ENCODE peak calls at places on chromosome 15, in five cellular contexts. V, O, G, L and F are unnamed samples. For H3K79me2, the result is how much of the 10 kb centered on the place peaks cover.

GRCh38 chr15:60720084-60720483 is 241.1 kb upstream of the ICE2 start:
- DNase-seq in G (no peak), L (no peak), O (no peak), V (no peak), F (no peak)

GRCh38 chr15:82919231-82919886 is 33.2 kb downstream of the HOMER2 start:
- DNase-seq in O (no peak), V (no peak), G (peak), L (no peak), F (no peak)

GRCh38 chr15:59243622-59244021 is 37.0 kb downstream of the LDHAL6B start:
- DNase-seq in L (no peak), G (no peak), O (no peak), V (no peak), F (no peak)

GRCh38 chr15:73912030-73912596 is 14.1 kb upstream of the LOXL1 start:
- DNase-seq in O (no peak), L (no peak), V (no peak), G (no peak), F (no peak)

GRCh38 chr15:47817825-47818681 is 100.7 kb downstream of the SEMA6D start:
- DNase-seq in O (no peak), L (peak), V (peak), G (no peak), F (no peak)

GRCh38 chr15:85615930-85616329 is 178.8 kb downstream of the KLHL25 start:
- DNase-seq in O (peak), G (no peak), V (peak), L (peak), F (peak)

GRCh38 chr15:73560501-73561117 is 72.6 kb downstream of the NPTN start:
- DNase-seq in G (peak), V (peak), O (peak), L (peak), F (peak)

GRCh38 chr15:51133140-51133630 is 38.5 kb upstream of the TNFAIP8L3 start:
- DNase-seq in O (no peak), G (no peak), L (no peak), V (no peak), F (no peak)

GRCh38 chr15:93035953-93036810 is 52.8 kb downstream of the RGMA start:
- DNase-seq in O (peak), L (peak), G (no peak), V (peak), F (peak)

GRCh38 chr15:74725241-74725774 is at the start of gene CYP1A1:
- DNase-seq in V (peak), G (peak), L (peak), O (peak), F (no peak)

GRCh38 chr15:79094611-79095021 is 4.0 kb upstream of the RASGRF1 start:
- DNase-seq in O (no peak), G (no peak), V (no peak), L (peak), F (no peak)

GRCh38 chr15:59296181-59296617 is 76.5 kb downstream of the MYO1E start:
- DNase-seq in O (peak), V (no peak), G (peak), L (no peak), F (no peak)

GRCh38 chr15:86183765-86184491 is 104.3 kb downstream of the AGBL1 start:
- DNase-seq in L (no peak), O (no peak), G (no peak), V (peak), F (no peak)

GRCh38 chr15:39919740-39920509 is at the start of gene GPR176:
- DNase-seq in O (peak), V (peak), G (peak), L (peak), F (no peak)

GRCh38 chr15:44097552-44097951 is 97.5 kb downstream of the FRMD5 start:
- DNase-seq in L (no peak), O (no peak), V (no peak), G (no peak), F (no peak)

GRCh38 chr15:72907733-72908132 is 124.2 kb upstream of the ADPGK start:
- DNase-seq in G (no peak), L (no peak), V (no peak), O (no peak), F (no peak)

GRCh38 chr15:63447277-63447676 is 57.1 kb upstream of the USP3 start:
- DNase-seq in G (no peak), L (no peak), V (no peak), O (no peak), F (no peak)

GRCh38 chr15:28952666-28953491 is 67.1 kb downstream of the APBA2 start:
- DNase-seq in O (no peak), L (no peak), G (no peak), V (no peak), F (no peak)

GRCh38 chr15:92158426-92158825 is 235.3 kb upstream of the ST8SIA2 start:
- DNase-seq in V (no peak), O (no peak), G (peak), L (peak), F (no peak)

GRCh38 chr15:59819047-59819446 is 129.9 kb upstream of the BNIP2 start:
- DNase-seq in O (no peak), V (no peak), G (no peak), L (no peak), F (no peak)

GRCh38 chr15:91784973-91785709 is 68.4 kb upstream of the SLCO3A1 start:
- DNase-seq in G (no peak), V (no peak), O (no peak), L (no peak), F (no peak)

GRCh38 chr15:23497710-23498111 is 50.7 kb upstream of the GOLGA6L2 start:
- DNase-seq in L (peak), O (peak), G (peak), V (peak), F (peak)

GRCh38 chr15:83300826-83301225 is 16.4 kb upstream of the BNC1 start:
- DNase-seq in O (peak), V (no peak), L (no peak), G (no peak), F (no peak)

GRCh38 chr15:26632500-26632899 is 140.4 kb downstream of the GABRB3 start:
- DNase-seq in G (no peak), V (no peak), O (no peak), L (no peak), F (no peak)

GRCh38 chr15:26758079-26758478 is 14.8 kb downstream of the GABRB3 start:
- DNase-seq in V (no peak), O (no peak), G (no peak), L (no peak), F (no peak)

GRCh38 chr15:22811640-22812039 is 25.2 kb downstream of the NIPA1 start:
- DNase-seq in V (peak), G (no peak), O (peak), L (peak), F (peak)

GRCh38 chr15:90862964-90863721 is 5.2 kb upstream of the FURIN start:
- DNase-seq in L (no peak), V (no peak), O (peak), G (no peak), F (no peak)

GRCh38 chr15:51736646-51737537 is 563 bp downstream of the LYSMD2 start:
- DNase-seq in V (peak), O (peak), L (peak), G (peak), F (peak)

GRCh38 chr15:36645106-36645505 is 65.7 kb downstream of the CDIN1 start:
- DNase-seq in L (no peak), G (no peak), V (no peak), O (peak), F (no peak)

GRCh38 chr15:41969851-41970431 is 2.4 kb downstream of the EHD4 start:
- DNase-seq in O (no peak), G (no peak), V (no peak), L (no peak), F (no peak)

GRCh38 chr15:92921215-92922131 is 21.3 kb downstream of the CHD2 start:
- DNase-seq in L (no peak), G (peak), V (no peak), O (peak), F (no peak)

GRCh38 chr15:58235961-58236360 is 97.8 kb downstream of the AQP9 start:
- DNase-seq in O (peak), G (no peak), L (no peak), V (no peak), F (no peak)

GRCh38 chr15:90232941-90233700 is 620 bp downstream of the CIB1 start:
- DNase-seq in L (peak), O (peak), V (peak), G (peak), F (peak)

GRCh38 chr15:62765916-62766315 is 276.6 kb upstream of the TPM1 start:
- DNase-seq in O (no peak), L (no peak), V (no peak), G (no peak), F (no peak)

GRCh38 chr15:60469893-60470641 is 8.9 kb downstream of the ICE2 start:
- DNase-seq in L (no peak), G (no peak), O (peak), V (no peak), F (no peak)

GRCh38 chr15:67114046-67114445 is 48.6 kb downstream of the SMAD3 start:
- DNase-seq in V (no peak), O (no peak), G (no peak), L (no peak), F (no peak)

GRCh38 chr15:67115567-67115966 is 50.2 kb downstream of the SMAD3 start:
- DNase-seq in G (no peak), L (no peak), O (no peak), V (no peak), F (no peak)

GRCh38 chr15:67116742-67117141 is 51.3 kb downstream of the SMAD3 start:
- DNase-seq in G (no peak), L (no peak), V (no peak), O (no peak), F (no peak)

GRCh38 chr15:67117356-67117755 is 52.0 kb downstream of the SMAD3 start:
- DNase-seq in L (no peak), O (peak), V (no peak), G (no peak), F (no peak)

DNA sequence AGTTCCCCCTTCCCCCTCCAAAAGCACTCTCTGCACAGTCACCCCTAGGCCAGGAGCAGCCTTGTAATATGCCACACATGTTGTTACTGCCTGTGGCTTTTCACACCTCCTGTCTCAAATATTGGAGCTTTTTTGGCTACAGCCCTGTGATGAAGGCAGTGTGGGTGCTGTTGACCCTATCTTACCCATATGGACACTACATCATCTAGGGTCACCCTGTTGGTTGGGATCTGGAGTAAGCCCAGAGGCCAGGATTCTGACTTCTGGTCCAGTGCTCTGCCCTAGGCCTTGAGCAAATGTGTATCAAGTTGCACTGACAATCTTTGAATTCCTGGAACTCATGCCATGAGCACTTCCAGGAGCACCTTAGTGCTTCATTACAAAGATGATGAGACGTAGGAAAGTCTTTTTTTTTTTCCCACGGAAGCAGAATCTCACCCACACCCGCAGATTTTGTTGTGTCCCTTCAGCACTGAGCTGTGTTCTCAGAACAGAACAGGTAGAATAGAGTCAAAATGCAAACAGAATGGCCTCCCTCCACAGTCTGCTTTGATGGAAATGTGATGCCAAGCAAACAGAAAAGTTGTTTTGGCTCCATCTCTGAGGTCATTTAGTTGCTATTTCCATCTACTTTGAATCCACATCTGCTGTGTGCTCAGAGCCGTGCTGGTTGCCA is 49.6 kb downstream of the SMAD3 start:
- DNase-seq in G (no peak), V (no peak), L (no peak), O (peak), F (no peak)
- H3K79me2 ChIP-seq in G (half or more), V (under half), L (under half), O (half or more), F (under half)

DNA sequence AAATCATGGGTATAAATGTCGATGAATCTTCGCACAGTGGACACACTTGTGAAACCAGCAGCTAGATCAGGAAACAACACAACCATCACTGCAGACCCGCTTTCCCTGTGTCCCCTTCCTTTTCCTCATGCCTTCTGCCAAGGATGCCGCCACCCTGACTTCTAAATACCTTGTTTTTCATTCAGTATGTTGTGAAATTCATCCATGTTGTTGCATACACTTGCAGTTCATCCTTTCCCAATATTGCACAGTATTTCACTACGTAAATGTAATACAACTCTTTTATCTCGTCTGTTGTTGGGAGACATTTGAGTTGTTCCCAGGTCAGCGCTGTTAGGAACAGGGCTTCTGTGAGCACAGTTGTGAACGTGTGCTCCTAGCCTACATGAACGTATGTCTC is 24.2 kb downstream of the TLNRD1 start:
- DNase-seq in V (no peak), L (no peak), G (no peak), O (no peak), F (no peak)
- H3K79me2 ChIP-seq in V (under half), L (under half), G (under half), O (under half), F (under half)

DNA sequence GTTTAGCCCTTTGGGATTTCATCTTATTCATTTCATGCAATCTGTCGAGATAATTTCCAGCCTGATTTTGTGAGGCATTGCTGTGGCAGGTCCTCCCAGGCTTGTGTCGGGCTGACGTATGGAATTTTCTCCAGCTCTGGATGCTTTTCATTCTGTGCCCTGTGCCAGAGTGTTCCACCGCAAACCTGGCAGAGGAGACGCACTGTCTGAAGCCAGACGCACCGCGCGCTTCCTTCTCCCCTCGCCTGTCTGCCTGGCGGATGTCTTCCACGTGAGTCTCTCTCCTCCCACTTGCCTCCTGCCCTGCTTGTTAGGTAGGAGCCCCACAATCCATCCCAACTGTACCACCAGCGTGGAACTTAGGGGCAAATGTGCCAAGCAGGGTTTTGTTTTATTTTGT is 20.1 kb upstream of the GLCE start:
- DNase-seq in G (no peak), L (no peak), O (no peak), V (no peak), F (no peak)
- H3K79me2 ChIP-seq in G (under half), L (under half), O (under half), V (under half), F (under half)

GRCh38 chr15:64519897-64520296 is 59.5 kb downstream of the ZNF609 start:
- DNase-seq in O (no peak), V (no peak), L (peak), G (no peak), F (no peak)

GRCh38 chr15:64521201-64521600 is 60.8 kb downstream of the ZNF609 start:
- DNase-seq in L (no peak), V (no peak), G (no peak), O (no peak), F (no peak)

GRCh38 chr15:64523240-64523639 is 62.9 kb downstream of the ZNF609 start:
- DNase-seq in G (no peak), L (no peak), V (no peak), O (no peak), F (no peak)

GRCh38 chr15:64521726-64522164 is 61.4 kb downstream of the ZNF609 start:
- DNase-seq in G (peak), V (peak), L (peak), O (peak), F (no peak)

GRCh38 chr15:64522226-64522823 is 61.9 kb downstream of the ZNF609 start:
- DNase-seq in O (no peak), G (no peak), L (no peak), V (no peak), F (no peak)
- H3K79me2 ChIP-seq in O (half or more), G (half or more), L (half or more), V (half or more), F (half or more)

GRCh38 chr15:38255690-38256089 is 3.1 kb downstream of the SPRED1 start:
- DNase-seq in O (peak), V (no peak), G (no peak), L (no peak), F (no peak)

GRCh38 chr15:38252481-38253311 is at the start of gene SPRED1:
- DNase-seq in G (peak), L (peak), V (peak), O (peak), F (no peak)

GRCh38 chr15:38251726-38252480 is 733 bp upstream of the SPRED1 start:
- DNase-seq in O (peak), V (peak), L (peak), G (peak), F (no peak)

GRCh38 chr15:38253448-38253847 is 812 bp downstream of the SPRED1 start:
- DNase-seq in O (peak), G (peak), V (peak), L (peak), F (no peak)

GRCh38 chr15:38254065-38254883 is 1.6 kb downstream of the SPRED1 start:
- DNase-seq in V (peak), L (no peak), G (peak), O (peak), F (no peak)
- H3K79me2 ChIP-seq in V (half or more), L (half or more), G (half or more), O (half or more), F (under half)

GRCh38 chr15:68129072-68129471 is 75.0 kb downstream of the PIAS1 start:
- DNase-seq in G (no peak), V (no peak), L (no peak), O (no peak), F (no peak)

GRCh38 chr15:68126415-68126814 is 72.3 kb downstream of the PIAS1 start:
- DNase-seq in L (no peak), G (no peak), O (peak), V (no peak), F (no peak)

GRCh38 chr15:68124700-68125099 is 70.6 kb downstream of the PIAS1 start:
- DNase-seq in L (no peak), G (no peak), V (no peak), O (no peak), F (no peak)
- H3K79me2 ChIP-seq in L (under half), G (under half), V (half or more), O (half or more), F (half or more)

GRCh38 chr15:99631256-99631655 is 65.5 kb downstream of the MEF2A start:
- DNase-seq in O (no peak), G (no peak), V (no peak), L (no peak), F (no peak)

GRCh38 chr15:99630607-99631131 is 64.9 kb downstream of the MEF2A start:
- DNase-seq in G (no peak), V (no peak), O (no peak), L (no peak), F (no peak)

GRCh38 chr15:99633655-99634054 is 67.9 kb downstream of the MEF2A start:
- DNase-seq in O (no peak), V (no peak), G (no peak), L (no peak), F (no peak)

GRCh38 chr15:99634576-99634975 is 68.8 kb downstream of the MEF2A start:
- DNase-seq in O (no peak), V (no peak), L (no peak), G (no peak), F (no peak)

DNA sequence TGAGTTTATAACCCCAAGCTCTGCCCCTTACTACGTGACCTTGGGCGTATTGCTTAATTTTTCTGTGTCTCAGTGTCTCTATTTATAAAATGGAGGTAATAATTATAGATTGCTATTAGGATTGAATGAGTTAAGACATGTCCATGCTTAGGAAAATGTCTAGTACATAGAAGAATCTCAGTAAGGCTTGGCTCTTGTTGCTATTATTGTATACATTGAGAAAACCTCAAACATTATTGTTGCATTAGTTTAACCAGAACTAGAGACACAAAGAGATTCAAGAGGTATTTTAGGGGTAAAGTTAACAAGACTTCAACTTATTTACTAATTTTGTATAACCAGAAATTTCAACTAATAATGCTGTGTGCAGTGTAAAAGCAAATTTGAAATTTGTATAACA is 66.7 kb downstream of the MEF2A start:
- DNase-seq in L (no peak), V (no peak), O (no peak), G (no peak), F (no peak)
- H3K79me2 ChIP-seq in L (half or more), V (half or more), O (half or more), G (under half), F (half or more)